ENCODE peak calls at places on chromosomes 13 and 19, in eight cellular contexts. One of them, this sample, is unnamed.

GRCh38 chr13:51811920-51812328 is 8.0 kb upstream of the DHRS12 start:
- DNase-seq in HS-27A: no peak
- DNase-seq in DND-41: no peak
- DNase-seq in CD4-positive, alpha-beta T cell: no peak
- DNase-seq in Peyer's patch: no peak
- DNase-seq in EH: no peak
- DNase-seq in AG20443: no peak
- DNase-seq in psoas muscle: no peak
- DNase-seq in this sample: no peak

GRCh38 chr19:31304877-31305312 is 44.3 kb downstream of the TSHZ3 start:
- DNase-seq in HS-27A: no peak
- DNase-seq in DND-41: no peak
- DNase-seq in CD4-positive, alpha-beta T cell: no peak
- DNase-seq in Peyer's patch: no peak
- DNase-seq in EH: peak
- DNase-seq in AG20443: no peak
- DNase-seq in psoas muscle: no peak
- DNase-seq in this sample: peak

GRCh38 chr13:107117327-107118012 is 549.5 kb upstream of the ARGLU1 start:
- DNase-seq in HS-27A: no peak
- DNase-seq in DND-41: no peak
- DNase-seq in CD4-positive, alpha-beta T cell: no peak
- DNase-seq in Peyer's patch: no peak
- DNase-seq in EH: peak
- DNase-seq in AG20443: peak
- DNase-seq in psoas muscle: no peak
- DNase-seq in this sample: no peak

GRCh38 chr19:56097306-56097705 is 23.8 kb downstream of the ZNF787 start:
- DNase-seq in HS-27A: no peak
- DNase-seq in DND-41: no peak
- DNase-seq in CD4-positive, alpha-beta T cell: no peak
- DNase-seq in Peyer's patch: no peak
- DNase-seq in EH: no peak
- DNase-seq in AG20443: no peak
- DNase-seq in psoas muscle: no peak
- DNase-seq in this sample: no peak

GRCh38 chr19:15467734-15468214 is 3.4 kb upstream of the RASAL3 start:
- DNase-seq in HS-27A: no peak
- DNase-seq in DND-41: no peak
- DNase-seq in CD4-positive, alpha-beta T cell: no peak
- DNase-seq in Peyer's patch: no peak
- DNase-seq in EH: no peak
- DNase-seq in AG20443: no peak
- DNase-seq in psoas muscle: no peak
- DNase-seq in this sample: no peak

GRCh38 chr19:39915101-39915847 is 19.2 kb downstream of the FCGBP start:
- DNase-seq in HS-27A: no peak
- DNase-seq in DND-41: no peak
- DNase-seq in CD4-positive, alpha-beta T cell: no peak
- DNase-seq in Peyer's patch: no peak
- DNase-seq in EH: no peak
- DNase-seq in AG20443: peak
- DNase-seq in psoas muscle: no peak
- DNase-seq in this sample: no peak

GRCh38 chr19:38913958-38914357 is 2.0 kb upstream of the CCER2 start:
- DNase-seq in HS-27A: no peak
- DNase-seq in DND-41: no peak
- DNase-seq in CD4-positive, alpha-beta T cell: no peak
- DNase-seq in Peyer's patch: no peak
- DNase-seq in EH: no peak
- DNase-seq in AG20443: no peak
- DNase-seq in psoas muscle: no peak
- DNase-seq in this sample: no peak

GRCh38 chr19:5130371-5131030 is 161.6 kb downstream of the KDM4B start:
- DNase-seq in HS-27A: no peak
- DNase-seq in DND-41: no peak
- DNase-seq in CD4-positive, alpha-beta T cell: peak
- DNase-seq in Peyer's patch: peak
- DNase-seq in EH: no peak
- DNase-seq in AG20443: no peak
- DNase-seq in psoas muscle: no peak
- DNase-seq in this sample: no peak

GRCh38 chr13:113917096-113917495 is 53.2 kb upstream of the GAS6 start:
- DNase-seq in HS-27A: no peak
- DNase-seq in DND-41: no peak
- DNase-seq in CD4-positive, alpha-beta T cell: no peak
- DNase-seq in Peyer's patch: no peak
- DNase-seq in EH: no peak
- DNase-seq in AG20443: no peak
- DNase-seq in psoas muscle: no peak
- DNase-seq in this sample: no peak

GRCh38 chr13:45216193-45216592 is 15.3 kb upstream of the KCTD4 start:
- DNase-seq in HS-27A: no peak
- DNase-seq in DND-41: no peak
- DNase-seq in CD4-positive, alpha-beta T cell: no peak
- DNase-seq in Peyer's patch: no peak
- DNase-seq in EH: no peak
- DNase-seq in AG20443: no peak
- DNase-seq in psoas muscle: no peak
- DNase-seq in this sample: no peak

GRCh38 chr13:60356970-60357369 is 40.0 kb upstream of the TDRD3 start:
- DNase-seq in HS-27A: no peak
- DNase-seq in DND-41: no peak
- DNase-seq in CD4-positive, alpha-beta T cell: no peak
- DNase-seq in Peyer's patch: no peak
- DNase-seq in EH: no peak
- DNase-seq in AG20443: no peak
- DNase-seq in psoas muscle: no peak
- DNase-seq in this sample: no peak

GRCh38 chr19:46125447-46125846 is 959 bp upstream of the IGFL3 start:
- DNase-seq in HS-27A: no peak
- DNase-seq in DND-41: no peak
- DNase-seq in CD4-positive, alpha-beta T cell: no peak
- DNase-seq in Peyer's patch: no peak
- DNase-seq in EH: no peak
- DNase-seq in AG20443: no peak
- DNase-seq in psoas muscle: no peak
- DNase-seq in this sample: no peak

GRCh38 chr19:51691122-51692064 is 1.7 kb upstream of the SPACA6 start:
- DNase-seq in HS-27A: no peak
- DNase-seq in DND-41: no peak
- DNase-seq in CD4-positive, alpha-beta T cell: no peak
- DNase-seq in Peyer's patch: no peak
- DNase-seq in EH: peak
- DNase-seq in AG20443: no peak
- DNase-seq in psoas muscle: no peak
- DNase-seq in this sample: peak

GRCh38 chr19:29810504-29810871 is 1.3 kb upstream of the CCNE1 start:
- DNase-seq in HS-27A: no peak
- DNase-seq in DND-41: no peak
- DNase-seq in CD4-positive, alpha-beta T cell: no peak
- DNase-seq in Peyer's patch: no peak
- DNase-seq in EH: peak
- DNase-seq in AG20443: no peak
- DNase-seq in psoas muscle: no peak
- DNase-seq in this sample: no peak

This sample was measured in HL-60.